ENCODE peak calls at places on chromosomes 16 and 17, in six cellular contexts. One of them, this sample, is unnamed. For H3K9me3 and H3K4me1, the result is how much of the 10 kb centered on the place peaks cover.

GRCh38 chr16:53054670-53055485 is at the start of gene CHD9:
- DNase-seq in H9: peak
- DNase-seq in heart left ventricle: peak
- DNase-seq in kidney: peak
- DNase-seq in Peyer's patch: peak
- DNase-seq in pancreas: peak
- DNase-seq in this sample: peak

GRCh38 chr17:42291136-42291535 is 2.8 kb downstream of the STAT5A start:
- DNase-seq in pancreas: peak
- DNase-seq in kidney: peak
- DNase-seq in Peyer's patch: no peak
- DNase-seq in H9: peak
- DNase-seq in heart left ventricle: no peak
- DNase-seq in this sample: peak

GRCh38 chr17:34133350-34133749 is 121.7 kb upstream of the CCL2 start:
- DNase-seq in pancreas: no peak
- DNase-seq in heart left ventricle: peak
- DNase-seq in H9: no peak
- DNase-seq in Peyer's patch: no peak
- DNase-seq in kidney: no peak
- DNase-seq in this sample: no peak

GRCh38 chr17:48555616-48556533 is 11.0 kb upstream of the HOXB2 start:
- DNase-seq in Peyer's patch: no peak
- DNase-seq in heart left ventricle: no peak
- DNase-seq in H9: peak
- DNase-seq in kidney: peak
- DNase-seq in pancreas: peak
- DNase-seq in this sample: peak

GRCh38 chr16:57991551-57992059 is 8.9 kb downstream of the ZNF319 start:
- DNase-seq in heart left ventricle: no peak
- DNase-seq in pancreas: no peak
- DNase-seq in kidney: no peak
- DNase-seq in H9: no peak
- DNase-seq in Peyer's patch: no peak
- DNase-seq in this sample: no peak

GRCh38 chr16:72946474-72947194 is 101.3 kb downstream of the ZFHX3 start:
- DNase-seq in Peyer's patch: peak
- DNase-seq in kidney: no peak
- DNase-seq in pancreas: peak
- DNase-seq in heart left ventricle: peak
- DNase-seq in H9: no peak
- DNase-seq in this sample: no peak

GRCh38 chr17:6830383-6830986 is 1.0 kb downstream of the TEKT1 start:
- DNase-seq in Peyer's patch: no peak
- DNase-seq in kidney: no peak
- DNase-seq in pancreas: no peak
- DNase-seq in H9: no peak
- DNase-seq in heart left ventricle: no peak
- DNase-seq in this sample: no peak

GRCh38 chr17:19284005-19284959 is 47.1 kb downstream of the EPN2 start:
- DNase-seq in Peyer's patch: no peak
- DNase-seq in pancreas: no peak
- DNase-seq in kidney: peak
- DNase-seq in H9: no peak
- DNase-seq in heart left ventricle: no peak
- DNase-seq in this sample: no peak

GRCh38 chr17:6061290-6061689 is 8.9 kb upstream of the WSCD1 start:
- DNase-seq in heart left ventricle: no peak
- DNase-seq in kidney: peak
- DNase-seq in Peyer's patch: no peak
- DNase-seq in H9: no peak
- DNase-seq in pancreas: no peak
- DNase-seq in this sample: no peak

GRCh38 chr17:76382803-76383644 is 1.4 kb upstream of the SPHK1 start:
- DNase-seq in heart left ventricle: no peak
- DNase-seq in kidney: peak
- DNase-seq in H9: peak
- DNase-seq in Peyer's patch: peak
- DNase-seq in pancreas: peak
- DNase-seq in this sample: peak

GRCh38 chr17:39628655-39629493 is 2.1 kb downstream of the PPP1R1B start:
- DNase-seq in H9: no peak
- DNase-seq in Peyer's patch: peak
- DNase-seq in heart left ventricle: no peak
- DNase-seq in pancreas: peak
- DNase-seq in kidney: no peak
- DNase-seq in this sample: peak

GRCh38 chr17:78789663-78790181 is 7.6 kb upstream of the CYTH1 start:
- DNase-seq in H9: no peak
- DNase-seq in kidney: peak
- DNase-seq in Peyer's patch: no peak
- DNase-seq in pancreas: peak
- DNase-seq in heart left ventricle: peak
- DNase-seq in this sample: peak

GRCh38 chr16:57532251-57532625 is 4.1 kb downstream of the CCDC102A start:
- DNase-seq in heart left ventricle: no peak
- DNase-seq in H9: no peak
- DNase-seq in pancreas: peak
- DNase-seq in kidney: peak
- DNase-seq in Peyer's patch: no peak
- DNase-seq in this sample: no peak

GRCh38 chr16:47204736-47205499 is 61.2 kb upstream of the NETO2 start:
- DNase-seq in H9: no peak
- DNase-seq in pancreas: no peak
- DNase-seq in Peyer's patch: no peak
- DNase-seq in kidney: no peak
- DNase-seq in heart left ventricle: no peak
- DNase-seq in this sample: no peak

GRCh38 chr17:72950236-72950931 is 142.1 kb downstream of the SLC39A11 start:
- DNase-seq in kidney: no peak
- DNase-seq in H9: no peak
- DNase-seq in pancreas: no peak
- DNase-seq in heart left ventricle: no peak
- DNase-seq in Peyer's patch: no peak
- DNase-seq in this sample: no peak

GRCh38 chr16:15996432-15997109 is 47.2 kb downstream of the ABCC1 start:
- DNase-seq in kidney: peak
- DNase-seq in Peyer's patch: no peak
- DNase-seq in pancreas: no peak
- DNase-seq in H9: no peak
- DNase-seq in heart left ventricle: peak
- DNase-seq in this sample: no peak

GRCh38 chr16:87690911-87691685 is 74.7 kb downstream of the KLHDC4 start:
- DNase-seq in pancreas: no peak
- DNase-seq in kidney: no peak
- DNase-seq in Peyer's patch: no peak
- DNase-seq in heart left ventricle: no peak
- DNase-seq in H9: no peak
- DNase-seq in this sample: no peak

GRCh38 chr16:57044931-57045693 is 47.3 kb upstream of the CPNE2 start:
- DNase-seq in heart left ventricle: no peak
- DNase-seq in Peyer's patch: no peak
- DNase-seq in kidney: no peak
- DNase-seq in pancreas: no peak
- DNase-seq in H9: no peak
- DNase-seq in this sample: no peak

GRCh38 chr17:75430159-75430748 is 24.8 kb upstream of the GRB2 start:
- DNase-seq in H9: peak
- DNase-seq in heart left ventricle: no peak
- DNase-seq in pancreas: no peak
- DNase-seq in Peyer's patch: peak
- DNase-seq in kidney: no peak
- DNase-seq in this sample: no peak

DNA sequence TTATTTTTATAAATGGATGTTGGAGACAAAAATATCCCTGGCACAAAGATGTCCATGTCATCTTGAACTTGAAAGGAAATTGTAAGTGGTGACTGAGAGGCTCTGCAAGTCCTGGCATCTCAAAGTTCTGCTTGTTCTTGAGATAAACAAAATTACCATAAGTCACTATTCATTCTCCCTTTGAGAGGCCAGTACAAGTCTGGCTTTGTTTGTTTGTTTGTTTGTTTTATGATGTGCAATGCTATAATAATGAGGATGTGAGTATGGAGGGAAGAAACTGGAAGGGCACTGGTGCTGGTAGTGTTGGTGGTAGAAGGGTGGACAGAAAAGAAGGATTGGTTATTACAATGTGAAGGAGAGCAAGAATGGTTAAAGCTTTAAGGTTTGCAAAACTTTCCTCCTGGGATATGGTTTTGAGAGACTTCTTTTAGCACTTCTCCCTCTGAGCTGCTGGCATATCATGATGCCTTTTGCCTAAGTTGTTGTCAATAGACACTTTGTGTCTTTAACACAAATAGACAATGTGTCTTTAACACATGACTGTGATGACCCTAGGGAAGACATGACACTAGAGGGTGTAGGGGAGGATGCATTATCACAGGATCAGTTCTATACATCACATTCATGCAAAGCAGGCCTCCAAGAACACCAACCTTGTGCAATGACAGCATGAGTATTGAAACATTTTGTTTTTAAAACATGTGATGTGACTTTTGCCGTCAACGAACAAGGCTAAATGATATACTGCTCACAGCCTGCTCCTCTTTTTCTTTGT is 880.5 kb upstream of the GOT2 start:
- DNase-seq in H9: no peak
- DNase-seq in pancreas: no peak
- DNase-seq in heart left ventricle: no peak
- DNase-seq in kidney: no peak
- DNase-seq in Peyer's patch: no peak
- DNase-seq in this sample: no peak
- H3K9me3 ChIP-seq in H9: under half
- H3K9me3 ChIP-seq in pancreas: under half
- H3K9me3 ChIP-seq in heart left ventricle: under half
- H3K9me3 ChIP-seq in kidney: under half
- H3K9me3 ChIP-seq in Peyer's patch: under half
- H3K9me3 ChIP-seq in this sample: half or more

GRCh38 chr16:86073103-86073625 is 174.2 kb downstream of the IRF8 start:
- DNase-seq in pancreas: peak
- DNase-seq in kidney: peak
- DNase-seq in Peyer's patch: peak
- DNase-seq in H9: no peak
- DNase-seq in heart left ventricle: no peak
- DNase-seq in this sample: no peak
- TF ChIP-seq CTCF in pancreas: peak
- TF ChIP-seq CTCF in kidney: no peak
- TF ChIP-seq CTCF in Peyer's patch: no peak
- TF ChIP-seq CTCF in H9: peak
- TF ChIP-seq CTCF in heart left ventricle: no peak
- TF ChIP-seq CTCF in this sample: no peak

GRCh38 chr17:66349549-66350245 is 47.3 kb downstream of the PRKCA start:
- DNase-seq in heart left ventricle: peak
- DNase-seq in Peyer's patch: no peak
- DNase-seq in kidney: no peak
- DNase-seq in H9: no peak
- DNase-seq in pancreas: no peak
- DNase-seq in this sample: no peak

GRCh38 chr17:66351053-66351452 is 48.6 kb downstream of the PRKCA start:
- DNase-seq in kidney: peak
- DNase-seq in H9: no peak
- DNase-seq in Peyer's patch: peak
- DNase-seq in pancreas: peak
- DNase-seq in heart left ventricle: no peak
- DNase-seq in this sample: peak

GRCh38 chr17:66351701-66352100 is 49.3 kb downstream of the PRKCA start:
- DNase-seq in heart left ventricle: no peak
- DNase-seq in H9: no peak
- DNase-seq in pancreas: no peak
- DNase-seq in Peyer's patch: peak
- DNase-seq in kidney: no peak
- DNase-seq in this sample: no peak

GRCh38 chr17:66347661-66348604 is 45.5 kb downstream of the PRKCA start:
- DNase-seq in heart left ventricle: no peak
- DNase-seq in pancreas: no peak
- DNase-seq in H9: no peak
- DNase-seq in kidney: no peak
- DNase-seq in Peyer's patch: no peak
- DNase-seq in this sample: peak

DNA sequence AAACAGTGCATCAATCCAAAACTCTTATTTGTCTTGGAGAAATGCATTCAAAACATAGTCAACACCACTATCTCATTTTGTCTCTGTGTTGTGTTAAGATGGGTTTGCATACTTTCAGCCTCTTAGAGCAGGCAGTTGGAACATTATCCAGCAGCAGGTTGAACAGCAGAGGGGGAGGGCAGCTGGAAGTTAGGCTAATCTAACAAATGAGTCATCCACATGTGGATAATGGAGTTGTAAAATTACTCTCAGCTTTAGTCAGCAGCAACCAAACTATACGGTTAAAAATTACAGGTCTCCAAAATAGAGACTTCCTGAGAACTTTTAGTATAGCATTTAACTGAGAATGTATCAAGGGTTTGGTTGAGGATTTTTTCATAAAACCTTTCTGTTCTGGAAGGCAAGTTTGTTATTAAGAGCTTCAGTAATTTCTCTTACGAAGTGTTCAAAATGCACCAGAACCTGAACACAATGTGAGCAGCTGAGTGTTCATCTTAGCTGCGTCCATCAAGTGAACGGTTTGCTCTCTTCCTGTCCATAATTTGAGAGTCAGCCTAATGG is 46.3 kb downstream of the PRKCA start:
- DNase-seq in pancreas: no peak
- DNase-seq in kidney: no peak
- DNase-seq in Peyer's patch: no peak
- DNase-seq in H9: no peak
- DNase-seq in heart left ventricle: peak
- DNase-seq in this sample: no peak
- H3K4me1 ChIP-seq in pancreas: under half
- H3K4me1 ChIP-seq in kidney: under half
- H3K4me1 ChIP-seq in Peyer's patch: under half
- H3K4me1 ChIP-seq in H9: under half
- H3K4me1 ChIP-seq in heart left ventricle: under half
- H3K4me1 ChIP-seq in this sample: under half

GRCh38 chr17:82943751-82944150 is 103.9 kb upstream of the ZNF750 start:
- DNase-seq in pancreas: peak
- DNase-seq in H9: no peak
- DNase-seq in Peyer's patch: peak
- DNase-seq in kidney: peak
- DNase-seq in heart left ventricle: no peak
- DNase-seq in this sample: no peak
- H3K9me3 ChIP-seq in pancreas: under half
- H3K9me3 ChIP-seq in H9: half or more
- H3K9me3 ChIP-seq in Peyer's patch: under half
- H3K9me3 ChIP-seq in kidney: under half
- H3K9me3 ChIP-seq in heart left ventricle: under half
- H3K9me3 ChIP-seq in this sample: under half

This sample was measured in mucosa of descending colon.